ENCODE peak calls at places on chromosome 16, in ten cellular contexts. One of them, this sample, is unnamed.

GRCh38 chr16:85872666-85873561 is 26.0 kb upstream of the IRF8 start:
- DNase-seq in GM23338: no peak
- DNase-seq in HCT116: no peak
- DNase-seq in astrocyte: no peak
- DNase-seq in stomach: no peak
- DNase-seq in cardiac fibroblast: no peak
- DNase-seq in K562: no peak
- DNase-seq in fibroblast of pulmonary artery: no peak
- DNase-seq in body of pancreas: no peak
- DNase-seq in cardiac muscle cell: no peak
- DNase-seq in this sample: no peak

GRCh38 chr16:89863741-89864391 is 9.5 kb upstream of the TCF25 start:
- DNase-seq in stomach: no peak
- DNase-seq in K562: no peak
- DNase-seq in cardiac fibroblast: peak
- DNase-seq in GM23338: no peak
- DNase-seq in astrocyte: peak
- DNase-seq in body of pancreas: no peak
- DNase-seq in fibroblast of pulmonary artery: peak
- DNase-seq in cardiac muscle cell: peak
- DNase-seq in HCT116: no peak
- DNase-seq in this sample: no peak

GRCh38 chr16:3193221-3194212 is 5.5 kb downstream of the OR1F1 start:
- DNase-seq in GM23338: no peak
- DNase-seq in stomach: no peak
- DNase-seq in cardiac muscle cell: no peak
- DNase-seq in fibroblast of pulmonary artery: no peak
- DNase-seq in HCT116: no peak
- DNase-seq in K562: no peak
- DNase-seq in cardiac fibroblast: no peak
- DNase-seq in body of pancreas: no peak
- DNase-seq in astrocyte: no peak
- DNase-seq in this sample: no peak

GRCh38 chr16:21071741-21072140 is 78.9 kb downstream of the DNAH3 start:
- DNase-seq in stomach: no peak
- DNase-seq in HCT116: no peak
- DNase-seq in astrocyte: no peak
- DNase-seq in K562: no peak
- DNase-seq in GM23338: no peak
- DNase-seq in body of pancreas: no peak
- DNase-seq in cardiac muscle cell: no peak
- DNase-seq in fibroblast of pulmonary artery: no peak
- DNase-seq in cardiac fibroblast: no peak
- DNase-seq in this sample: no peak

GRCh38 chr16:73890524-73891500 is 405.8 kb upstream of the PSMD7 start:
- DNase-seq in HCT116: no peak
- DNase-seq in body of pancreas: no peak
- DNase-seq in GM23338: peak
- DNase-seq in astrocyte: no peak
- DNase-seq in K562: no peak
- DNase-seq in fibroblast of pulmonary artery: peak
- DNase-seq in cardiac muscle cell: peak
- DNase-seq in stomach: no peak
- DNase-seq in cardiac fibroblast: peak
- DNase-seq in this sample: no peak

GRCh38 chr16:79707867-79708266 is 107.3 kb upstream of the MAF start:
- DNase-seq in fibroblast of pulmonary artery: no peak
- DNase-seq in K562: no peak
- DNase-seq in HCT116: no peak
- DNase-seq in cardiac muscle cell: peak
- DNase-seq in body of pancreas: peak
- DNase-seq in stomach: peak
- DNase-seq in astrocyte: no peak
- DNase-seq in cardiac fibroblast: peak
- DNase-seq in GM23338: no peak
- DNase-seq in this sample: peak

GRCh38 chr16:86071611-86072240 is 172.8 kb downstream of the IRF8 start:
- DNase-seq in K562: no peak
- DNase-seq in fibroblast of pulmonary artery: no peak
- DNase-seq in cardiac muscle cell: no peak
- DNase-seq in cardiac fibroblast: no peak
- DNase-seq in GM23338: no peak
- DNase-seq in astrocyte: no peak
- DNase-seq in HCT116: no peak
- DNase-seq in stomach: no peak
- DNase-seq in body of pancreas: no peak
- DNase-seq in this sample: no peak

GRCh38 chr16:1620391-1620790 is 8.2 kb downstream of the CRAMP1 start:
- DNase-seq in stomach: no peak
- DNase-seq in body of pancreas: no peak
- DNase-seq in astrocyte: no peak
- DNase-seq in GM23338: no peak
- DNase-seq in K562: no peak
- DNase-seq in fibroblast of pulmonary artery: no peak
- DNase-seq in cardiac fibroblast: no peak
- DNase-seq in cardiac muscle cell: no peak
- DNase-seq in HCT116: no peak
- DNase-seq in this sample: no peak

DNA sequence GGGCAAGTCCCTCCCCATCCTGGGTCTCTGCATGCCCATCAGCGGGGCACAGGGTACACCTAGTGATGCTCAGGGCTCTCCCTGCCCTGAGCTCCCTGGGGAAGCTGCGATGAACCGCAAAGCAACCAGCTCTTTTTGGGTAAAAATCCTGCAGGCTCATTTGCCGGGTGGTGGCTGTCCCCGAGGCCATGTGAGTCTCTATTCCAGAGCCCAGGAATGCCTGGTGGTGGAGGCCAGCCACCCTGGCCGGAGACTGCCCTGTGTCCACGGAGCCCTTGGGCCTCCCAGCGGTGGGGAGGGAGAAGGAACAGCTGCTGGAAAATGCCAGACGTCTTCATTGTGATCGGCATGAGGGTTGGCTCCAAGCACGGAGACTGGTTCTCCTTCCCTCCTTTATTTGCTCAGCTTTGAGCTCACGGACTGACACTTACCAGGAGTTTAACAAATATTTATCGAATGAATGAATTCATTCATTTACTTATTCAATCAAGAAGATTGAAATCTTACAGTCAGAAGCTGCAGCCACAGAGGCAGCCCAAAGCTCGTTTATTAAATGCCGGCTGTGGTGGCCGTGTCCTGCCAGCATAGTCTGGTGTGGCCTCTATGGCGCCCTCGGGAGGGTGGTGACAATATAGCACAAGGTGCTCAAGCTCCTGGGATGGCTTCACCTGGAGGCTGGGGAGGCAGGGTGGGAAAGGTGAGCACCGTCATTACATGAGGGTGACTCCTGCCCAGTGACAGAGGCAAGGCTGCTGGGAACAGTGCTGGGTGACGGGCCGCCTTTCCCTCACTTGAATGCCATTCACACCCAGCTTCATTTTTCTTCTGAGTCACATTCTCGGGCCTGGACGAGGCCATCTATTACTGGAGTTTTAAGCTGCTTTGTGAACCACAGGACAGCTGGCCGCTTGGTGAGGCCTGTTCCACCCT is 31.1 kb upstream of the JPH3 start:
- DNase-seq in body of pancreas: peak
- DNase-seq in HCT116: peak
- DNase-seq in cardiac muscle cell: peak
- DNase-seq in fibroblast of pulmonary artery: peak
- DNase-seq in astrocyte: peak
- DNase-seq in cardiac fibroblast: peak
- DNase-seq in stomach: peak
- DNase-seq in K562: peak
- DNase-seq in GM23338: peak
- DNase-seq in this sample: peak
- TF ChIP-seq CTCF in body of pancreas: peak
- TF ChIP-seq CTCF in HCT116: peak
- TF ChIP-seq CTCF in cardiac muscle cell: peak
- TF ChIP-seq CTCF in fibroblast of pulmonary artery: peak
- TF ChIP-seq CTCF in astrocyte: peak
- TF ChIP-seq CTCF in cardiac fibroblast: peak
- TF ChIP-seq CTCF in stomach: no peak
- TF ChIP-seq CTCF in K562: peak
- TF ChIP-seq CTCF in GM23338: peak
- TF ChIP-seq CTCF in this sample: peak

GRCh38 chr16:49986351-49987124 is 38.5 kb upstream of the CNEP1R1 start:
- DNase-seq in cardiac fibroblast: peak
- DNase-seq in fibroblast of pulmonary artery: peak
- DNase-seq in K562: peak
- DNase-seq in HCT116: peak
- DNase-seq in cardiac muscle cell: peak
- DNase-seq in body of pancreas: no peak
- DNase-seq in astrocyte: peak
- DNase-seq in GM23338: peak
- DNase-seq in stomach: peak
- DNase-seq in this sample: no peak
- H3K4me3 ChIP-seq in cardiac fibroblast: no peak
- H3K4me3 ChIP-seq in fibroblast of pulmonary artery: no peak
- H3K4me3 ChIP-seq in K562: peak
- H3K4me3 ChIP-seq in HCT116: peak
- H3K4me3 ChIP-seq in cardiac muscle cell: no peak
- H3K4me3 ChIP-seq in body of pancreas: no peak
- H3K4me3 ChIP-seq in astrocyte: peak
- H3K4me3 ChIP-seq in GM23338: no peak
- H3K4me3 ChIP-seq in stomach: peak
- H3K4me3 ChIP-seq in this sample: no peak

GRCh38 chr16:67982011-67982696 is 1.9 kb upstream of the DPEP3 start:
- DNase-seq in GM23338: no peak
- DNase-seq in cardiac muscle cell: no peak
- DNase-seq in HCT116: no peak
- DNase-seq in astrocyte: no peak
- DNase-seq in K562: no peak
- DNase-seq in body of pancreas: no peak
- DNase-seq in stomach: no peak
- DNase-seq in fibroblast of pulmonary artery: no peak
- DNase-seq in cardiac fibroblast: no peak
- DNase-seq in this sample: no peak

GRCh38 chr16:67977469-67978227 is 2.7 kb downstream of the DPEP3 start:
- DNase-seq in GM23338: no peak
- DNase-seq in K562: no peak
- DNase-seq in HCT116: no peak
- DNase-seq in fibroblast of pulmonary artery: no peak
- DNase-seq in body of pancreas: no peak
- DNase-seq in astrocyte: no peak
- DNase-seq in stomach: no peak
- DNase-seq in cardiac muscle cell: no peak
- DNase-seq in cardiac fibroblast: no peak
- DNase-seq in this sample: no peak

GRCh38 chr16:67976205-67976604 is 4.1 kb downstream of the DPEP3 start:
- DNase-seq in cardiac muscle cell: no peak
- DNase-seq in astrocyte: no peak
- DNase-seq in fibroblast of pulmonary artery: no peak
- DNase-seq in body of pancreas: no peak
- DNase-seq in cardiac fibroblast: no peak
- DNase-seq in GM23338: no peak
- DNase-seq in K562: no peak
- DNase-seq in stomach: no peak
- DNase-seq in HCT116: no peak
- DNase-seq in this sample: no peak

GRCh38 chr16:67977005-67977404 is 3.3 kb downstream of the DPEP3 start:
- DNase-seq in K562: no peak
- DNase-seq in astrocyte: no peak
- DNase-seq in stomach: no peak
- DNase-seq in GM23338: no peak
- DNase-seq in HCT116: no peak
- DNase-seq in cardiac muscle cell: no peak
- DNase-seq in cardiac fibroblast: no peak
- DNase-seq in body of pancreas: no peak
- DNase-seq in fibroblast of pulmonary artery: no peak
- DNase-seq in this sample: no peak

GRCh38 chr16:67979955-67980678 is at the start of gene DPEP3:
- DNase-seq in cardiac muscle cell: peak
- DNase-seq in astrocyte: no peak
- DNase-seq in cardiac fibroblast: no peak
- DNase-seq in GM23338: peak
- DNase-seq in K562: no peak
- DNase-seq in HCT116: no peak
- DNase-seq in fibroblast of pulmonary artery: no peak
- DNase-seq in body of pancreas: no peak
- DNase-seq in stomach: no peak
- DNase-seq in this sample: no peak
- TF ChIP-seq CTCF in cardiac muscle cell: peak
- TF ChIP-seq CTCF in astrocyte: no peak
- TF ChIP-seq CTCF in cardiac fibroblast: peak
- TF ChIP-seq CTCF in GM23338: peak
- TF ChIP-seq CTCF in K562: peak
- TF ChIP-seq CTCF in HCT116: peak
- TF ChIP-seq CTCF in fibroblast of pulmonary artery: peak
- TF ChIP-seq CTCF in body of pancreas: no peak
- TF ChIP-seq CTCF in stomach: no peak
- TF ChIP-seq CTCF in this sample: no peak

GRCh38 chr16:69865701-69866100 is 85.4 kb upstream of the CLEC18A start:
- DNase-seq in cardiac muscle cell: peak
- DNase-seq in cardiac fibroblast: peak
- DNase-seq in stomach: peak
- DNase-seq in body of pancreas: no peak
- DNase-seq in GM23338: peak
- DNase-seq in astrocyte: peak
- DNase-seq in HCT116: no peak
- DNase-seq in fibroblast of pulmonary artery: peak
- DNase-seq in K562: peak
- DNase-seq in this sample: no peak

GRCh38 chr16:69861276-69862030 is 89.7 kb upstream of the CLEC18A start:
- DNase-seq in fibroblast of pulmonary artery: peak
- DNase-seq in cardiac muscle cell: peak
- DNase-seq in cardiac fibroblast: peak
- DNase-seq in GM23338: no peak
- DNase-seq in body of pancreas: peak
- DNase-seq in astrocyte: peak
- DNase-seq in HCT116: no peak
- DNase-seq in K562: no peak
- DNase-seq in stomach: peak
- DNase-seq in this sample: no peak

GRCh38 chr16:69867796-69868565 is 83.2 kb upstream of the CLEC18A start:
- DNase-seq in cardiac fibroblast: no peak
- DNase-seq in stomach: no peak
- DNase-seq in body of pancreas: no peak
- DNase-seq in HCT116: no peak
- DNase-seq in cardiac muscle cell: no peak
- DNase-seq in astrocyte: no peak
- DNase-seq in K562: no peak
- DNase-seq in fibroblast of pulmonary artery: no peak
- DNase-seq in GM23338: no peak
- DNase-seq in this sample: no peak

GRCh38 chr16:69860233-69861231 is 90.6 kb upstream of the CLEC18A start:
- DNase-seq in astrocyte: no peak
- DNase-seq in cardiac fibroblast: no peak
- DNase-seq in cardiac muscle cell: no peak
- DNase-seq in GM23338: no peak
- DNase-seq in HCT116: no peak
- DNase-seq in body of pancreas: no peak
- DNase-seq in K562: no peak
- DNase-seq in fibroblast of pulmonary artery: no peak
- DNase-seq in stomach: no peak
- DNase-seq in this sample: no peak

DNA sequence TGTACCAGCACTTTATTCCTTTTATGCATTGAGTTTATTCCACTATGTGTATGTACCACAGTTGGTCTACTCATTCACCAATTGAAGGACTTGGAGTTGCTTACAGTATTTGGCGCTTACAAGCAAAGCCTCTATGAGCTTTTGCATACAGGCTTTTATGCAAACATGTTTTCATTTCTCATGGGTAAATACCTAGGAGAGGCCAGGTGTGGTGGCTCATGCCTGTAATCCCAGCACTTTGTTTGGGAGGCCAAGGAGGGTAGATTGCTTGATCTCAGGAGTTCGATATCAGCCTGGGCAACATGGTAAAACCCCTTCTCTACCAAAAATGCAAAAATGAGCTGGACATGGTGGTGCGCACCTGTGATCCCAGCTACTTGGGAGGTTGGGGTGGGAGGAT is 87.3 kb upstream of the CLEC18A start:
- DNase-seq in cardiac muscle cell: no peak
- DNase-seq in HCT116: no peak
- DNase-seq in body of pancreas: peak
- DNase-seq in fibroblast of pulmonary artery: no peak
- DNase-seq in astrocyte: no peak
- DNase-seq in K562: no peak
- DNase-seq in cardiac fibroblast: no peak
- DNase-seq in GM23338: no peak
- DNase-seq in stomach: no peak
- DNase-seq in this sample: no peak
- H3K4me3 ChIP-seq in cardiac muscle cell: no peak
- H3K4me3 ChIP-seq in HCT116: no peak
- H3K4me3 ChIP-seq in body of pancreas: no peak
- H3K4me3 ChIP-seq in fibroblast of pulmonary artery: no peak
- H3K4me3 ChIP-seq in astrocyte: no peak
- H3K4me3 ChIP-seq in K562: no peak
- H3K4me3 ChIP-seq in cardiac fibroblast: no peak
- H3K4me3 ChIP-seq in GM23338: no peak
- H3K4me3 ChIP-seq in stomach: no peak
- H3K4me3 ChIP-seq in this sample: no peak